ENCODE peak calls at places on chromosomes 11 and 22, in four cellular contexts. O is hypothalamus, U is HTR-8/SVneo, R is fibroblast of the conjunctiva. X is an unnamed sample.

GRCh38 chr22:46057206-46057605 is 80.2 kb upstream of the WNT7B start:
- DNase-seq in O (no peak), U (no peak), R (no peak), X (no peak)

GRCh38 chr22:43831561-43832392 is 19.7 kb upstream of the EFCAB6 start:
- DNase-seq in O (no peak), U (no peak), R (no peak), X (no peak)

GRCh38 chr22:20242393-20243175 is 25.5 kb downstream of the RTN4R start:
- DNase-seq in O (no peak), U (no peak), R (no peak), X (no peak)

GRCh38 chr22:45962431-45962712 is 14.6 kb downstream of the WNT7B start:
- DNase-seq in O (no peak), U (no peak), R (no peak), X (no peak)

GRCh38 chr11:117515892-117516291 is 188.2 kb downstream of the CEP164 start:
- DNase-seq in O (no peak), U (no peak), R (no peak), X (no peak)

GRCh38 chr11:26350002-26350401 is 18.1 kb downstream of the ANO3 start:
- DNase-seq in O (no peak), U (no peak), R (no peak), X (no peak)

GRCh38 chr11:113148652-113149051 is 165.7 kb upstream of the TTC12 start:
- DNase-seq in O (no peak), U (no peak), R (no peak), X (no peak)

GRCh38 chr11:103317118-103317517 is 207.9 kb downstream of the DYNC2H1 start:
- DNase-seq in O (no peak), U (no peak), R (no peak), X (peak; percentile 49)

GRCh38 chr22:50600541-50600940 is at the start of gene MAPK8IP2:
- DNase-seq in O (no peak), U (no peak), R (no peak), X (no peak)

GRCh38 chr22:43539572-43540533 is 128.0 kb downstream of the MPPED1 start:
- DNase-seq in O (no peak), U (no peak), R (no peak), X (no peak)

GRCh38 chr11:107123022-107123421 is 104.7 kb upstream of the GUCY1A2 start:
- DNase-seq in O (no peak), U (no peak), R (no peak), X (no peak)

GRCh38 chr22:42648368-42649260 is 578 bp downstream of the CYB5R3 start:
- DNase-seq in O (no peak), U (no peak), R (no peak), X (peak; percentile 43)

GRCh38 chr11:44654057-44654456 is 72.7 kb upstream of the TSPAN18 start:
- DNase-seq in O (no peak), U (no peak), R (no peak), X (no peak)

GRCh38 chr11:119754656-119755350 is 25.8 kb upstream of the NECTIN1 start:
- DNase-seq in O (no peak), U (no peak), R (no peak), X (no peak)

GRCh38 chr22:31611065-31611760 is 50.8 kb downstream of the PISD start:
- DNase-seq in O (no peak), U (no peak), R (no peak), X (no peak)

GRCh38 chr22:49432211-49432905 is 395.3 kb downstream of the BRD1 start:
- DNase-seq in O (no peak), U (no peak), R (no peak), X (no peak)

GRCh38 chr11:129846508-129847335 is 31.1 kb downstream of the TMEM45B start:
- DNase-seq in O (no peak), U (peak; percentile 68), R (peak; percentile 39), X (peak; percentile 98)

GRCh38 chr11:61654397-61654829 is 25.8 kb upstream of the DAGLA start:
- DNase-seq in O (no peak), U (no peak), R (no peak), X (no peak)

GRCh38 chr22:41917375-41917905 is 2.6 kb upstream of the SHISA8 start:
- DNase-seq in O (no peak), U (no peak), R (no peak), X (no peak)

GRCh38 chr11:82996966-82997606 is 74.6 kb downstream of the RAB30 start:
- DNase-seq in O (no peak), U (no peak), R (no peak), X (peak; percentile 32)

GRCh38 chr11:110787680-110788079 is 75.4 kb upstream of the ARHGAP20 start:
- DNase-seq in O (no peak), U (no peak), R (no peak), X (no peak)

GRCh38 chr11:44630511-44631210 is 65.2 kb downstream of the CD82 start:
- DNase-seq in O (no peak), U (no peak), R (no peak), X (no peak)

GRCh38 chr11:61274084-61274483 is 21.0 kb downstream of the VWCE start:
- DNase-seq in O (no peak), U (no peak), R (no peak), X (no peak)

GRCh38 chr11:32435511-32435946 is at the start of gene WT1:
- DNase-seq in O (no peak), U (peak; percentile 71), R (no peak), X (no peak)

GRCh38 chr11:92330114-92330513 is 105.5 kb downstream of the FAT3 start:
- DNase-seq in O (no peak), U (no peak), R (no peak), X (no peak)

X was measured in iris pigment epithelial cell.